ENCODE peak calls at places on chromosomes 12 and 14, in seven cellular contexts. One of them, this sample, is unnamed.

GRCh38 chr12:47777741-47778558 is 4.9 kb downstream of the SLC48A1 start:
- DNase-seq in GM12878: no peak
- DNase-seq in HEK293T: no peak
- DNase-seq in HCT116: no peak
- DNase-seq in HepG2: no peak
- DNase-seq in H1: no peak
- DNase-seq in K562: peak
- DNase-seq in this sample: no peak

GRCh38 chr14:94310248-94310647 is 12.9 kb downstream of the SERPINA6 start:
- DNase-seq in GM12878: no peak
- DNase-seq in HCT116: no peak
- DNase-seq in HEK293T: peak
- DNase-seq in H1: no peak
- DNase-seq in K562: no peak
- DNase-seq in HepG2: no peak
- DNase-seq in this sample: no peak

GRCh38 chr12:28024231-28024995 is 51.9 kb upstream of the PTHLH start:
- DNase-seq in K562: no peak
- DNase-seq in H1: no peak
- DNase-seq in HEK293T: no peak
- DNase-seq in HCT116: no peak
- DNase-seq in GM12878: no peak
- DNase-seq in HepG2: no peak
- DNase-seq in this sample: no peak

GRCh38 chr12:59085680-59086079 is 165.4 kb upstream of the LRIG3 start:
- DNase-seq in GM12878: no peak
- DNase-seq in K562: no peak
- DNase-seq in HEK293T: no peak
- DNase-seq in H1: no peak
- DNase-seq in HepG2: no peak
- DNase-seq in HCT116: no peak
- DNase-seq in this sample: no peak

GRCh38 chr12:120231316-120232011 is 30.6 kb upstream of the RPLP0 start:
- DNase-seq in HCT116: peak
- DNase-seq in HEK293T: no peak
- DNase-seq in H1: no peak
- DNase-seq in K562: peak
- DNase-seq in GM12878: no peak
- DNase-seq in HepG2: peak
- DNase-seq in this sample: peak

GRCh38 chr12:122951406-122951805 is 14.9 kb downstream of the ABCB9 start:
- DNase-seq in HepG2: peak
- DNase-seq in GM12878: no peak
- DNase-seq in HEK293T: no peak
- DNase-seq in H1: no peak
- DNase-seq in K562: no peak
- DNase-seq in HCT116: peak
- DNase-seq in this sample: no peak

GRCh38 chr12:2548095-2548494 is 246.7 kb upstream of the FKBP4 start:
- DNase-seq in K562: no peak
- DNase-seq in H1: no peak
- DNase-seq in HEK293T: no peak
- DNase-seq in HepG2: no peak
- DNase-seq in HCT116: no peak
- DNase-seq in GM12878: no peak
- DNase-seq in this sample: no peak

GRCh38 chr12:110743571-110744093 is 941 bp upstream of the PPP1CC start:
- DNase-seq in HEK293T: no peak
- DNase-seq in GM12878: no peak
- DNase-seq in K562: peak
- DNase-seq in HCT116: no peak
- DNase-seq in H1: peak
- DNase-seq in HepG2: no peak
- DNase-seq in this sample: peak

GRCh38 chr12:93784339-93785086 is 107.3 kb downstream of the CRADD start:
- DNase-seq in HEK293T: no peak
- DNase-seq in HCT116: peak
- DNase-seq in HepG2: peak
- DNase-seq in GM12878: no peak
- DNase-seq in K562: peak
- DNase-seq in H1: no peak
- DNase-seq in this sample: no peak

GRCh38 chr12:58896278-58896677 is 24.0 kb downstream of the LRIG3 start:
- DNase-seq in HepG2: no peak
- DNase-seq in HEK293T: no peak
- DNase-seq in GM12878: no peak
- DNase-seq in HCT116: no peak
- DNase-seq in H1: no peak
- DNase-seq in K562: no peak
- DNase-seq in this sample: no peak

GRCh38 chr12:805022-805632 is 52.7 kb downstream of the WNK1 start:
- DNase-seq in HCT116: no peak
- DNase-seq in HEK293T: no peak
- DNase-seq in K562: peak
- DNase-seq in HepG2: no peak
- DNase-seq in H1: no peak
- DNase-seq in GM12878: no peak
- DNase-seq in this sample: no peak

GRCh38 chr12:87439990-87440827 is 589.0 kb downstream of the C12orf50 start:
- DNase-seq in H1: no peak
- DNase-seq in GM12878: no peak
- DNase-seq in HepG2: no peak
- DNase-seq in HEK293T: no peak
- DNase-seq in K562: no peak
- DNase-seq in HCT116: peak
- DNase-seq in this sample: no peak

GRCh38 chr12:93706387-93706786 is 29.2 kb downstream of the CRADD start:
- DNase-seq in H1: no peak
- DNase-seq in HCT116: no peak
- DNase-seq in GM12878: no peak
- DNase-seq in HEK293T: no peak
- DNase-seq in K562: peak
- DNase-seq in HepG2: no peak
- DNase-seq in this sample: no peak

GRCh38 chr12:32400114-32400672 is 835 bp downstream of the FGD4 start:
- DNase-seq in HEK293T: peak
- DNase-seq in K562: peak
- DNase-seq in HepG2: no peak
- DNase-seq in H1: peak
- DNase-seq in GM12878: no peak
- DNase-seq in HCT116: peak
- DNase-seq in this sample: peak

GRCh38 chr12:58420496-58420895 is 479.1 kb downstream of the ATP23 start:
- DNase-seq in H1: no peak
- DNase-seq in HCT116: no peak
- DNase-seq in GM12878: no peak
- DNase-seq in HepG2: no peak
- DNase-seq in K562: no peak
- DNase-seq in HEK293T: no peak
- DNase-seq in this sample: no peak

GRCh38 chr12:112182499-112182898 is 57.1 kb downstream of the TRAFD1 start:
- DNase-seq in HCT116: no peak
- DNase-seq in HEK293T: no peak
- DNase-seq in HepG2: no peak
- DNase-seq in K562: no peak
- DNase-seq in GM12878: no peak
- DNase-seq in H1: no peak
- DNase-seq in this sample: no peak

GRCh38 chr12:32126720-32127119 is 20.1 kb downstream of the BICD1 start:
- DNase-seq in H1: no peak
- DNase-seq in HEK293T: no peak
- DNase-seq in HepG2: no peak
- DNase-seq in K562: no peak
- DNase-seq in HCT116: no peak
- DNase-seq in GM12878: no peak
- DNase-seq in this sample: no peak

GRCh38 chr12:88325076-88325827 is 183.1 kb downstream of the TMTC3 start:
- DNase-seq in K562: no peak
- DNase-seq in H1: no peak
- DNase-seq in HEK293T: no peak
- DNase-seq in HCT116: no peak
- DNase-seq in HepG2: no peak
- DNase-seq in GM12878: no peak
- DNase-seq in this sample: no peak

GRCh38 chr12:52454411-52455201 is 2.7 kb upstream of the KRT6B start:
- DNase-seq in HEK293T: no peak
- DNase-seq in HepG2: no peak
- DNase-seq in H1: no peak
- DNase-seq in K562: no peak
- DNase-seq in GM12878: no peak
- DNase-seq in HCT116: peak
- DNase-seq in this sample: no peak
- TF ChIP-seq SP1 in HEK293T: no peak
- TF ChIP-seq SP1 in HepG2: no peak
- TF ChIP-seq SP1 in H1: no peak
- TF ChIP-seq SP1 in K562: no peak
- TF ChIP-seq SP1 in GM12878: no peak
- TF ChIP-seq SP1 in HCT116: no peak
- TF ChIP-seq SP1 in this sample: no peak

GRCh38 chr12:105485321-105485910 is 154.9 kb downstream of the C12orf75 start:
- DNase-seq in HCT116: no peak
- DNase-seq in GM12878: no peak
- DNase-seq in HepG2: no peak
- DNase-seq in K562: no peak
- DNase-seq in H1: no peak
- DNase-seq in HEK293T: no peak
- DNase-seq in this sample: no peak
- TF ChIP-seq SP1 in HCT116: no peak
- TF ChIP-seq SP1 in GM12878: no peak
- TF ChIP-seq SP1 in HepG2: no peak
- TF ChIP-seq SP1 in K562: no peak
- TF ChIP-seq SP1 in H1: no peak
- TF ChIP-seq SP1 in HEK293T: no peak
- TF ChIP-seq SP1 in this sample: no peak

DNA sequence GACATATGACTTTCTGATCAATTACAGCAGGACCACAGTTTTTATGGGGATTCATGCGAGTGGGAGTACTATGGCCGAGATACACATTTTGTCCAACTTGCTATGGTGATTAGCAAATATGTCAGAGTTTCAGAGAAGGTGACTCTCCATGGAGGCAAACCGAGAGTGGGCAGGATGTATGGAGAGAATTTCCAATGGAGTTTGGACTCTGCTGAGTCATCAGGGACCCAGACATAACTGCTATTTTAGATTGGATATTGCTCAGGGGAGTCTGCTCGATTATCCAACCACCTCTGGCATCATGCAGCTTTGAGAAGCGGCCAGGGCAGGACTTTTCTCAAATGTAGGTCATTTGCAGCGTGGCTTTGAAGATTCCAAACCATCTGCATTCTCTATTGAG is 9.5 kb upstream of the GSG1 start:
- DNase-seq in K562: no peak
- DNase-seq in GM12878: no peak
- DNase-seq in H1: no peak
- DNase-seq in HCT116: no peak
- DNase-seq in HepG2: no peak
- DNase-seq in HEK293T: no peak
- DNase-seq in this sample: no peak
- TF ChIP-seq SP1 in K562: no peak
- TF ChIP-seq SP1 in GM12878: no peak
- TF ChIP-seq SP1 in H1: no peak
- TF ChIP-seq SP1 in HCT116: no peak
- TF ChIP-seq SP1 in HepG2: no peak
- TF ChIP-seq SP1 in HEK293T: no peak
- TF ChIP-seq SP1 in this sample: no peak

GRCh38 chr14:71289536-71289935 is 382.3 kb downstream of the PCNX1 start:
- DNase-seq in HCT116: no peak
- DNase-seq in HepG2: no peak
- DNase-seq in HEK293T: no peak
- DNase-seq in GM12878: peak
- DNase-seq in H1: no peak
- DNase-seq in K562: no peak
- DNase-seq in this sample: no peak
- TF ChIP-seq SP1 in HCT116: no peak
- TF ChIP-seq SP1 in HepG2: no peak
- TF ChIP-seq SP1 in HEK293T: no peak
- TF ChIP-seq SP1 in GM12878: no peak
- TF ChIP-seq SP1 in H1: no peak
- TF ChIP-seq SP1 in K562: no peak
- TF ChIP-seq SP1 in this sample: no peak

GRCh38 chr14:77985235-77985634 is 184.9 kb upstream of the NRXN3 start:
- DNase-seq in H1: no peak
- DNase-seq in GM12878: no peak
- DNase-seq in HCT116: no peak
- DNase-seq in HEK293T: no peak
- DNase-seq in HepG2: no peak
- DNase-seq in K562: no peak
- DNase-seq in this sample: no peak
- TF ChIP-seq SP1 in H1: no peak
- TF ChIP-seq SP1 in GM12878: no peak
- TF ChIP-seq SP1 in HCT116: no peak
- TF ChIP-seq SP1 in HEK293T: no peak
- TF ChIP-seq SP1 in HepG2: no peak
- TF ChIP-seq SP1 in K562: no peak
- TF ChIP-seq SP1 in this sample: no peak

DNA sequence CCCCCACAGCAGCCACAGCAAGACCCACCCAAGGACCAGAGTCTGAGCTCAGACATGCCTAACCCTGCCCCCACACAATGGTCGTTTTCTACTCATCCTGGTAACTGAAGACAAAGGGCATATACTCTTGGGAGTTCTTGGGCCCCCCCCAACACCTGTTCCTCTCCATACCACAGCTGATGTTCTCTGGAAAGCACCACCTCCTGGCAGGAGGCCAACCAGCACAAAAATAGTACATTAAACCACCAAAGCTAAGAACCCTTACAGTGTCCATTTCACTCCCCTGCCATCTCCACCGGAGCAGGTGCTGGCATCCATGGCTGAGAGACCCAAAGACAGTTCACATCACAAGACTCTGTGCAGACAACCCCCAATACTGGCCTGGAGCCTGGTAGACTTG is 80.6 kb upstream of the DAAM1 start:
- DNase-seq in GM12878: no peak
- DNase-seq in K562: no peak
- DNase-seq in H1: no peak
- DNase-seq in HEK293T: no peak
- DNase-seq in HCT116: no peak
- DNase-seq in HepG2: no peak
- DNase-seq in this sample: no peak
- TF ChIP-seq SP1 in GM12878: no peak
- TF ChIP-seq SP1 in K562: no peak
- TF ChIP-seq SP1 in H1: no peak
- TF ChIP-seq SP1 in HEK293T: no peak
- TF ChIP-seq SP1 in HCT116: no peak
- TF ChIP-seq SP1 in HepG2: no peak
- TF ChIP-seq SP1 in this sample: no peak

DNA sequence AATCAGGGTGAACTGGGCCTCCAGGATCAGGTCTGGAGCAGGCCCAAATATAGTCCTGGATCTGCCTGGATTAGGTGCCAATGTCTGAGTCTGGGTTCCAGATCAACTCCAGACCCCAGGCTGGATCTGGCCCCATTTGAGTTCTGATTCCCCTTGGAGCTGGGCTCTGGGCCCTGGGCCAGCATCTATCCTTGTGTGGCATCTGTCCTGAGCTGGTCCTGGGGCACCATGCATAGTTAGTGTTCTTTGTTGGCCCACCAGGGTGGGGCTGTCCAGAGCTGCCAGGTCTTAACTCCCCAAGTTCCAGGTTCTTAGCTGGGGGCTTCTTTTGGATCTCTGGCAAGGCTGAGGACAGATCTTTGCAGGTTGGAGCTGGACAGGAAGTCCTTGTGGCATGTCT is 11.0 kb upstream of the ZNF385A start:
- DNase-seq in HEK293T: no peak
- DNase-seq in GM12878: no peak
- DNase-seq in HCT116: no peak
- DNase-seq in K562: no peak
- DNase-seq in H1: no peak
- DNase-seq in HepG2: no peak
- DNase-seq in this sample: no peak
- TF ChIP-seq SP1 in HEK293T: no peak
- TF ChIP-seq SP1 in GM12878: no peak
- TF ChIP-seq SP1 in HCT116: no peak
- TF ChIP-seq SP1 in K562: no peak
- TF ChIP-seq SP1 in H1: no peak
- TF ChIP-seq SP1 in HepG2: no peak
- TF ChIP-seq SP1 in this sample: no peak

This sample was measured in WTC11.